ENCODE peak calls at places on chromosome 5, in four cellular contexts. G is IMR-90, Y is H9, R is H1. K is an unnamed sample. For H3K4me1, the result is how much of the 10 kb centered on the place peaks cover.

GRCh38 chr5:32027717-32028321 is 146.3 kb downstream of the GOLPH3 start:
- DNase-seq in G (peak), Y (peak), R (no peak), K (peak)

GRCh38 chr5:33761139-33761538 is 130.7 kb downstream of the ADAMTS12 start:
- DNase-seq in G (peak), Y (peak), R (no peak), K (peak)

GRCh38 chr5:114449836-114450515 is 88.1 kb downstream of the KCNN2 start:
- DNase-seq in G (peak), Y (peak), R (peak), K (peak)

GRCh38 chr5:61790007-61790406 is 457.9 kb downstream of the ZSWIM6 start:
- DNase-seq in G (no peak), Y (no peak), R (no peak), K (no peak)

GRCh38 chr5:55427157-55427556 is 107.6 kb downstream of the PLPP1 start:
- DNase-seq in G (peak), Y (no peak), R (no peak), K (no peak)

GRCh38 chr5:5332287-5332686 is 90.2 kb upstream of the ICE1 start:
- DNase-seq in G (no peak), Y (no peak), R (no peak), K (no peak)

GRCh38 chr5:3142261-3143027 is 391.0 kb upstream of the IRX2 start:
- DNase-seq in G (no peak), Y (no peak), R (no peak), K (no peak)

GRCh38 chr5:175131432-175131831 is 312.6 kb downstream of the DRD1 start:
- DNase-seq in G (no peak), Y (peak), R (peak), K (peak)

GRCh38 chr5:104088876-104089778 is 526.5 kb upstream of the NUDT12 start:
- DNase-seq in G (no peak), Y (no peak), R (no peak), K (peak)

GRCh38 chr5:1190296-1190695 is 11.1 kb upstream of the SLC6A19 start:
- DNase-seq in G (no peak), Y (no peak), R (no peak), K (no peak)

GRCh38 chr5:121182788-121183490 is 668.7 kb upstream of the FTMT start:
- DNase-seq in G (peak), Y (no peak), R (no peak), K (no peak)

GRCh38 chr5:54159837-54160215 is 150.5 kb downstream of the ARL15 start:
- DNase-seq in G (no peak), Y (no peak), R (no peak), K (no peak)

GRCh38 chr5:115439042-115439441 is 105.5 kb downstream of the FEM1C start:
- DNase-seq in G (no peak), Y (no peak), R (no peak), K (no peak)

GRCh38 chr5:72096602-72097205 is 10.6 kb upstream of the MAP1B start:
- DNase-seq in G (no peak), Y (no peak), R (no peak), K (no peak)

GRCh38 chr5:139668924-139669680 is 21.0 kb downstream of the CXXC5 start:
- DNase-seq in G (no peak), Y (no peak), R (no peak), K (no peak)

GRCh38 chr5:124236366-124237231 is 509.8 kb downstream of the ZNF608 start:
- DNase-seq in G (peak), Y (no peak), R (no peak), K (no peak)

GRCh38 chr5:4989121-4989520 is 151.0 kb upstream of the ADAMTS16 start:
- DNase-seq in G (no peak), Y (no peak), R (no peak), K (no peak)

GRCh38 chr5:88680253-88681132 is 202.5 kb downstream of the MEF2C start:
- DNase-seq in G (peak), Y (peak), R (peak), K (peak)

GRCh38 chr5:14901462-14902051 is 30.0 kb upstream of the ANKH start:
- DNase-seq in G (peak), Y (no peak), R (no peak), K (peak)

GRCh38 chr5:115069087-115069968 is 100.4 kb downstream of the TRIM36 start:
- DNase-seq in G (peak), Y (peak), R (peak), K (peak)

GRCh38 chr5:111132731-111133435 is 40.7 kb downstream of the WDR36 start:
- DNase-seq in G (no peak), Y (no peak), R (no peak), K (no peak)

GRCh38 chr5:147098233-147098790 is 136.5 kb upstream of the STK32A start:
- DNase-seq in G (peak), Y (peak), R (peak), K (peak)

GRCh38 chr5:160926428-160926827 is 74.4 kb upstream of the ATP10B start:
- DNase-seq in G (no peak), Y (no peak), R (no peak), K (no peak)

GRCh38 chr5:16160706-16161105 is 18.9 kb downstream of the MARCHF11 start:
- DNase-seq in G (peak), Y (peak), R (no peak), K (peak)

DNA sequence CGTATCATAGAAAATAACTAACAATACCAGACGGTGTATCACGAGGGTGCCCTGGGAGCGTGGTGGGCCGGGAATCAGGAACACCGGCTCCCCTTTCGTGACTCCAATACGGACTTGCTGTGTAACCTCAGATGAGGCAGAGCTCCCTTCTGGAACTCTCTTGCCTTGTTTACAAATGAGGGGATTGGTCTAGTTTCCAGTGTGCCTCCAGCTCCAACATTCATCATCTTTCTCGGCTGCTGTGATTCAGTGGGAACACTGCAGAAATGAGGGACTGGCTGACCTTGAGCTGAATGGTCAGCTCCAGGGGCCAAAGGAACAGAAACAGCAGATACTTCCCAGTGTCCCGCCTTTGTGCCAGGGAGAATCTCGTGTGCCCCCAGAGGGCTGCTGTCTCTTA is 22.6 kb upstream of the TGFBI start:
- DNase-seq in G (peak), Y (no peak), R (no peak), K (no peak)
- H3K4me1 ChIP-seq in G (under half), Y (under half), R (under half), K (under half)

DNA sequence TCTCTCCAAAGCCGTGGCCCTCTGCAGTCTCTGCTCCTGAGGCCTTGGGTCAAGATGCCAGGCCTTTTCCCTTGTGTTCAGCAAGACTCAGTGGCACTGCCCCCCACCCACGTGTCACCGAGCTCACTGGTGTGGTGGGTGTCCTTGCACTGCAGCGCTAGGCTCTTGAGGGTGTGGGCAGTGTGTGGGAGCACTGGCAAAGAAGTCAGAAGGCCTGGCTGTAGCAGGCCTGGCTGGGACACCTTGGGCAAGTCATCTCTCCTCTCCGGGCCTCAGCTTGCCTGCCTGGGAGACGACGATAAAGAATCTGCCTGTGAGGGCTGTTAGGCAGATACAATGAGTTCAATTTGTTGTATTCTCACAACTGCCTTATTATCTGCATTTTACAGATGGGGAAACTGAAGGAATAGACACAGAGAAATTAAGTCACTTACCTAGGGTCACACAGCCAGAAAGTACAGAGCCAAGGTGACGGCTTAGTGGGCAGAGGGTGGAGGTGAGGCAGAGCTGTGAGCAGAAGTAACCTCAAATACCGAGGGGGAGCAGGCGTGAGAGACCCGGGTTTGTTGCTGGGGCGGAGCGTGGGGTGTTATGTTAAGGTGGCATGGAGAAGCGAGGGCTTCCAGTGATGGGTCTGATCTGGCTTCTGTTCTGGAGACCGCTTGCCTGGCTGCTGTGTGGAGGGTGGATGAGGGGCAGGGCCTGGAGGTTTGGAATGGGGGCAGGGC is 1.3 kb downstream of the TSPAN17 start:
- DNase-seq in G (no peak), Y (no peak), R (no peak), K (no peak)
- H2BK15ac ChIP-seq in G (no peak), Y (no peak), R (peak), K (no peak)

GRCh38 chr5:157115012-157115411 is 6.2 kb upstream of the HAVCR2 start:
- DNase-seq in G (no peak), Y (no peak), R (no peak), K (no peak)

GRCh38 chr5:157109744-157110143 is 900 bp upstream of the HAVCR2 start:
- DNase-seq in G (no peak), Y (no peak), R (no peak), K (no peak)

GRCh38 chr5:157116483-157116954 is 7.7 kb upstream of the HAVCR2 start:
- DNase-seq in G (no peak), Y (no peak), R (no peak), K (no peak)

GRCh38 chr5:157115502-157115901 is 6.7 kb upstream of the HAVCR2 start:
- DNase-seq in G (no peak), Y (no peak), R (no peak), K (no peak)

DNA sequence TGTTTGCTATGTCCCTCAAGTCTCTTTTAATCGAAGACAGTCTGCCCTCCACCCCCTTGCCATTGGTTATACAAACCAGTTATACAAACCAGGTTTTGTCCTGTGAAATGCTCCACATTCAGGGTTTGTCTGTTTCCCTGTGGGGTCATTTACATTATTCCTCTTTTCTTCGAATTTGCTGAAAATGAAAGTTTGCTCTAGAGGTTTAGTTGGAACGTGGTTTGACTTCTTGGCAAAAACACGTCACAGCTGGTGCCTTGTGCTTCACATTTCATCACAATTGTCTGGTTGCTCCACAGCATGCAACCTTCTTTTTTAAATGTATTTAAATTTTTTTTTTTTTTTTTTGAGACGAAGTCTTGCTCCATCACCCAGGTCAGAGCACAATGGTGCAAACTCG is 4.2 kb upstream of the HAVCR2 start:
- DNase-seq in G (peak), Y (no peak), R (no peak), K (no peak)
- H4K5ac ChIP-seq in G (no peak), Y (no peak), R (no peak), K (no peak)

GRCh38 chr5:42654645-42655044 is 102.0 kb upstream of the CCDC152 start:
- DNase-seq in G (no peak), Y (no peak), R (no peak), K (no peak)
- H3K4me1 ChIP-seq in G (under half), Y (under half), R (under half), K (under half)

GRCh38 chr5:151164687-151165392 is 7.3 kb upstream of the ANXA6 start:
- DNase-seq in G (peak), Y (peak), R (peak), K (peak)

GRCh38 chr5:151167022-151167421 is 9.4 kb upstream of the ANXA6 start:
- DNase-seq in G (no peak), Y (no peak), R (no peak), K (no peak)

GRCh38 chr5:151159649-151160373 is 2.2 kb upstream of the ANXA6 start:
- DNase-seq in G (no peak), Y (no peak), R (no peak), K (no peak)

GRCh38 chr5:151158287-151158661 is 695 bp upstream of the ANXA6 start:
- DNase-seq in G (no peak), Y (peak), R (peak), K (peak)

DNA sequence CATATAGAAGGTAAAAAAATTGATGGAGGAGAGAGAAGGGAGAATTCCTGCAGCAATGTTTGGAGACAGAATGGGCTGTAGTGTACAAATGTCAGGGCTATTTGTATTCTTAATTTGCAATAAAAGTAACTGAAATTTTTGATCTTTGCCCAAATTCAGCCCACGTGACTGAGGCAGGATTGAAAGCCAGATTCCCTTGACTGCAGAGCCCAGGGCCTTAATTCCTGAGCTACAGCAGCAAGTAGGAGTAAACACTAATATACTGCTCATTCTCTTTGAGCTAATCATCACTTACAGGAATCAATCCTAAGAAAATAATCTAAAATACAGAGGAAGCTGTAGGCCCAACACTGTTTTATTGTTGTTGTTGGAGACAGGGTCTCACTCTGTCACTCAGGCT is 5.2 kb upstream of the ANXA6 start:
- DNase-seq in G (peak), Y (no peak), R (no peak), K (no peak)
- H2BK15ac ChIP-seq in G (no peak), Y (no peak), R (no peak), K (no peak)

GRCh38 chr5:172422255-172422654 is 32.1 kb downstream of the SH3PXD2B start:
- DNase-seq in G (no peak), Y (no peak), R (no peak), K (no peak)
- H4K5ac ChIP-seq in G (no peak), Y (no peak), R (no peak), K (no peak)

K was measured in mesendoderm.